ENCODE peak calls at places on chromosomes 2 and 18, in nine cellular contexts. K, E, F, B, C, D, L, G and T are unnamed samples.

GRCh38 chr18:12884521-12885323 is 685 bp upstream of the PTPN2 start:
- DNase-seq in K (peak; percentile 18), E (no peak), F (no peak), B (no peak), C (no peak), D (no peak), L (no peak), G (no peak), T (no peak)

GRCh38 chr18:45526120-45526841 is 89.0 kb upstream of the SLC14A2 start:
- DNase-seq in K (peak; percentile 6), E (peak; percentile 3), F (no peak), B (no peak), C (no peak), D (no peak), L (peak; percentile 71), G (no peak), T (no peak)

GRCh38 chr2:10288606-10289005 is 14.1 kb upstream of the HPCAL1 start:
- DNase-seq in K (no peak), E (no peak), F (no peak), B (no peak), C (no peak), D (no peak), L (no peak), G (no peak), T (no peak)

GRCh38 chr18:41121116-41121826 is 833.8 kb upstream of the PIK3C3 start:
- DNase-seq in K (peak; percentile 81), E (no peak), F (no peak), B (no peak), C (no peak), D (no peak), L (peak; percentile 91), G (no peak), T (no peak)

GRCh38 chr2:150494234-150494913 is 6.9 kb upstream of the RND3 start:
- DNase-seq in K (no peak), E (no peak), F (no peak), B (no peak), C (no peak), D (no peak), L (no peak), G (no peak), T (no peak)

GRCh38 chr2:160411955-160412354 is 81.7 kb downstream of the RBMS1 start:
- DNase-seq in K (no peak), E (no peak), F (no peak), B (no peak), C (no peak), D (no peak), L (no peak), G (no peak), T (no peak)

GRCh38 chr2:127049927-127050802 is 56.8 kb downstream of the BIN1 start:
- DNase-seq in K (peak; percentile 63), E (peak; percentile 51), F (peak; percentile 54), B (peak; percentile 69), C (peak; percentile 71), D (peak; percentile 84), L (peak; percentile 21), G (peak; percentile 79), T (peak; percentile 86)

GRCh38 chr2:189298038-189298437 is 118.5 kb upstream of the COL5A2 start:
- DNase-seq in K (peak; percentile 34), E (no peak), F (no peak), B (no peak), C (no peak), D (no peak), L (peak; percentile 79), G (no peak), T (no peak)

GRCh38 chr2:220198911-220199310 is 571.5 kb downstream of the SLC4A3 start:
- DNase-seq in K (peak; percentile 73), E (peak; percentile 21), F (no peak), B (no peak), C (no peak), D (no peak), L (peak; percentile 89), G (peak; percentile 41), T (no peak)

GRCh38 chr2:203579131-203579643 is 44.1 kb upstream of the RAPH1 start:
- DNase-seq in K (peak; percentile 59), E (peak; percentile 93), F (no peak), B (no peak), C (no peak), D (no peak), L (peak; percentile 80), G (no peak), T (no peak)

GRCh38 chr2:44680983-44681481 is 260.5 kb upstream of the SIX3 start:
- DNase-seq in K (no peak), E (no peak), F (no peak), B (no peak), C (no peak), D (no peak), L (no peak), G (no peak), T (no peak)

GRCh38 chr2:62789918-62790317 is 84.4 kb downstream of the EHBP1 start:
- DNase-seq in K (no peak), E (no peak), F (no peak), B (no peak), C (no peak), D (no peak), L (no peak), G (no peak), T (no peak)

GRCh38 chr2:62785810-62786593 is 80.5 kb downstream of the EHBP1 start:
- DNase-seq in K (peak; percentile 38), E (no peak), F (no peak), B (no peak), C (no peak), D (no peak), L (peak; percentile 69), G (no peak), T (no peak)

GRCh38 chr2:62785216-62785615 is 79.7 kb downstream of the EHBP1 start:
- DNase-seq in K (no peak), E (no peak), F (no peak), B (no peak), C (no peak), D (no peak), L (peak; percentile 75), G (no peak), T (no peak)

GRCh38 chr2:62789518-62789917 is 84.0 kb downstream of the EHBP1 start:
- DNase-seq in K (no peak), E (no peak), F (no peak), B (no peak), C (no peak), D (no peak), L (no peak), G (no peak), T (no peak)

DNA sequence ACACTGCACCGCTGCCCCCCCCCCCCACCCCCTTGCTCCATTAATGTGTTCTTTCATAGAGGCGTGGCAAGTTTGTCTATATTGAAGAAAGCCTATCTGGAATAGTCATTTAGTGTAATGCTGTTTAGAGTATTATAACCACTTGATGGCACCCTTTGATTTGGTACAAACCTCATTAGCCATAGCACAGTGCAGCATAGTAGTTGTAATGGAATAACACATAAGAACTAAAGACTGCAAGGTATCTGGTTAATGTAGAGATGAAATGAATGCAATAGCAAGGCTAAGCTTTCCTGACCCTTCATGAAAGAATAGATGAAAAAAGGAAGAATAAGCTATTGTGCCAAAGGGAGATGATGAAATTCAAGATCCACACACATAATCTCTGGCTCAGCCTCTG is 81.9 kb downstream of the EHBP1 start:
- DNase-seq in K (peak; percentile 76), E (no peak), F (no peak), B (no peak), C (no peak), D (no peak), L (peak; percentile 47), G (no peak), T (no peak)
- TF ChIP-seq CTCF in K (peak; percentile 52), E (peak; percentile 52), F (no peak), B (peak; percentile 34), C (no peak), D (no peak), L (no peak), G (no peak), T (no peak)

GRCh38 chr2:116061023-116061422 is 1618.6 kb downstream of the DPP10 start:
- DNase-seq in K (no peak), E (no peak), F (no peak), B (no peak), C (no peak), D (no peak), L (no peak), G (no peak), T (no peak)
- TF ChIP-seq CTCF in K (no peak), E (no peak), F (no peak), B (no peak), C (no peak), D (no peak), L (no peak), G (no peak), T (no peak)

DNA sequence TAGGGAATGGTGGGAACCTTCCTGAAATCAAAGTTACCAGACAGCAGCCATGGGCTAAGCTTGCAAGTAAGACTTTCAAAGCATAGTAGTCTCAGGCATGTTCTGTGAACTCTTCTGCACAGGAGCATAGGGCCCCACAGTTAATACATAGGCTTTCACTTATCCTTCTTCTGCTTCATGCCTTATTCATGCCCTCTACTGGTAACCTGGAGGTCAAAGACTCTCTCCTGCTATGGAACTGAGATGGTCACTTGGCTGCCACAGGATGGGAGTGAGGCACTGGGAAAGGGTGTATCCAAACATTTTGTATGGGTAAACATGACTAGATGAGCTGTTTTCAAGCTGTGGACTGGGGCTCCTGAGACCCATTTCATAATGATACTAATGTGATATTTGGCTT is 49.1 kb upstream of the ZNF638 start:
- DNase-seq in K (no peak), E (peak; percentile 15), F (no peak), B (no peak), C (no peak), D (no peak), L (no peak), G (no peak), T (no peak)
- TF ChIP-seq CTCF in K (no peak), E (peak; percentile 23), F (no peak), B (no peak), C (no peak), D (no peak), L (no peak), G (no peak), T (no peak)

GRCh38 chr2:229627728-229628127 is 86.6 kb downstream of the DNER start:
- DNase-seq in K (no peak), E (no peak), F (no peak), B (no peak), C (no peak), D (no peak), L (no peak), G (no peak), T (no peak)

GRCh38 chr2:229620759-229621158 is 93.6 kb downstream of the DNER start:
- DNase-seq in K (no peak), E (peak; percentile 19), F (no peak), B (no peak), C (no peak), D (no peak), L (no peak), G (no peak), T (no peak)

DNA sequence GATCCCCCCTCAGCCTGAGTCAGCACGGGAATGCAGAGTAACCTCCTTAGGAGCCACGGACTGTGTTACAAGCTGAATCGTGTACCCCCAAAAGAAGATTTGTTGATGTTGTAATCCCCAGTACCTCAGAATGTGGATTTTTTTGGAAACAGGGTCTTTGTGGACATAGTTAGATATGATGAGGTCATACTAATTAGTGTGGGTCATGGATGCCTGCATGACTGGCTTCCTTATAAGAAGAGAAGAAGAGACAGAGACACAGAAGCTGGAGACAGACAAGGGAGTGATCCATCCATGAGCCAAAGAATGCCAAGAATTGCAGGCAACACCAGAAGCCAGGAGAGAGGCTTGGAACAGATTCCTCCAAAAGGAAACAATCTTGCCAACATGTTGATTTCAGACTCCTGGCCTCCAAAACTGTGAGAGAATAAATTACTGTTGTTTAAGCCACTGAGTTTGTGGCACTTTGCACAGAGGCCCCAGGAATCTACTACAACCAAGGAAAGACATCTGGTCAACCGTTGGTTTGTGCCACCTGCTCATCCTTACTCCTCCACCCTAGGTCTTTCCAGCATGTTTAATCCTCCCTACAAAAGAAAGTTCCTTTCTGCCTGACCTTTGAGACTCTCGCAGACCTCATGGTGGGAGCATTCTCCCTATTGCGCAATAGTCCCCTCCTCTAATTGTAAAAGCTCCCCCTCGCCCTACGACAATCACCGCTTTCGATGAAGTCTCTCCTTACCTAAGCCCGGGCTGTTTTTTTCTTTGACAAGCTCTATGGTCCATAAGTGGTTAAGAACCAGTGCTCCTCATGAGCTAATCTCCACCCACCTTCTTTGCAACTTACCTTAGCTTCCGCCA is 91.6 kb downstream of the DNER start:
- DNase-seq in K (no peak), E (no peak), F (no peak), B (no peak), C (no peak), D (no peak), L (peak; percentile 18), G (no peak), T (no peak)
- TF ChIP-seq CTCF in K (no peak), E (no peak), F (no peak), B (no peak), C (no peak), D (no peak), L (no peak), G (no peak), T (no peak)